ENCODE peak calls at places on chromosome 21, in seven cellular contexts. D is hepatocyte, T is neural progenitor cell, R is PC-3, U is GM23338, F is HCT116, J is GM23248. H is an unnamed sample. For H3K4me1, the result is how much of the 10 kb centered on the place peaks cover.

GRCh38 chr21:35697321-35697808 is 363.0 kb downstream of the SETD4 start:
- DNase-seq in T (no peak), R (no peak), F (no peak), J (peak), U (no peak), D (peak), H (peak)

GRCh38 chr21:28538987-28539622 is 453.6 kb downstream of the LTN1 start:
- DNase-seq in F (no peak), D (no peak), U (no peak), J (peak), R (peak), T (no peak), H (no peak)

GRCh38 chr21:15966216-15966615 is 236.4 kb downstream of the USP25 start:
- DNase-seq in R (no peak), T (no peak), D (no peak), J (no peak), U (no peak), F (no peak), H (no peak)

GRCh38 chr21:29299046-29299905 is 554 bp downstream of the BACH1 start:
- DNase-seq in D (peak), U (peak), F (no peak), J (peak), R (peak), T (peak), H (peak)

GRCh38 chr21:34535886-34536285 is 23.9 kb upstream of the KCNE1 start:
- DNase-seq in F (no peak), D (no peak), R (no peak), J (no peak), U (no peak), T (no peak), H (no peak)

GRCh38 chr21:24336491-24336890 is 1270.8 kb downstream of the MRPL39 start:
- DNase-seq in R (no peak), T (no peak), F (no peak), D (no peak), U (no peak), J (no peak), H (no peak)

GRCh38 chr21:39659070-39659815 is 46.5 kb downstream of the B3GALT5 start:
- DNase-seq in J (no peak), F (no peak), T (no peak), R (no peak), D (no peak), U (no peak), H (peak)

GRCh38 chr21:37531402-37532042 is 164.9 kb downstream of the DYRK1A start:
- DNase-seq in D (no peak), U (no peak), R (peak), F (no peak), T (peak), J (peak), H (no peak)

GRCh38 chr21:34187935-34188334 is 114.6 kb downstream of the MRPS6 start:
- DNase-seq in D (no peak), U (no peak), R (no peak), F (no peak), T (no peak), J (peak), H (no peak)

GRCh38 chr21:30434033-30434631 is 4.1 kb downstream of the KRTAP13-4 start:
- DNase-seq in U (peak), T (peak), R (peak), D (peak), F (no peak), J (peak), H (peak)

GRCh38 chr21:29189358-29189757 is 58.9 kb downstream of the MAP3K7CL start:
- DNase-seq in J (peak), D (no peak), R (no peak), U (no peak), F (no peak), T (no peak), H (no peak)

GRCh38 chr21:26115346-26115745 is 55.2 kb downstream of the APP start:
- DNase-seq in D (no peak), J (no peak), F (no peak), T (no peak), U (no peak), R (peak), H (no peak)

GRCh38 chr21:16993416-16994044 is 519.3 kb upstream of the CXADR start:
- DNase-seq in R (no peak), F (no peak), J (no peak), T (no peak), D (no peak), U (no peak), H (no peak)

GRCh38 chr21:18677632-18678031 is 274.0 kb upstream of the TMPRSS15 start:
- DNase-seq in F (no peak), U (no peak), T (no peak), R (no peak), D (no peak), J (no peak), H (no peak)

GRCh38 chr21:35171385-35171784 is 122.3 kb upstream of the RUNX1 start:
- DNase-seq in D (no peak), J (no peak), T (no peak), U (no peak), F (no peak), R (no peak), H (no peak)

GRCh38 chr21:34969431-34970036 is 79.6 kb downstream of the RUNX1 start:
- DNase-seq in D (no peak), R (no peak), F (no peak), T (no peak), J (no peak), U (no peak), H (no peak)

GRCh38 chr21:38769253-38769780 is 36.4 kb upstream of the ETS2 start:
- DNase-seq in R (peak), D (peak), U (no peak), T (peak), F (no peak), J (peak), H (no peak)

GRCh38 chr21:26756491-26757159 is 88.6 kb downstream of the ADAMTS1 start:
- DNase-seq in R (no peak), D (no peak), F (no peak), T (no peak), J (peak), U (no peak), H (no peak)

GRCh38 chr21:26140185-26140584 is 30.4 kb downstream of the APP start:
- DNase-seq in R (peak), T (no peak), U (no peak), D (peak), J (peak), F (peak), H (no peak)

GRCh38 chr21:35933466-35933865 is 126.9 kb downstream of the SETD4 start:
- DNase-seq in R (peak), U (peak), D (peak), J (peak), F (peak), T (peak), H (no peak)

GRCh38 chr21:38505654-38506523 is 7.6 kb upstream of the ERG start:
- DNase-seq in J (peak), D (peak), R (peak), T (peak), U (peak), F (peak), H (peak)

DNA sequence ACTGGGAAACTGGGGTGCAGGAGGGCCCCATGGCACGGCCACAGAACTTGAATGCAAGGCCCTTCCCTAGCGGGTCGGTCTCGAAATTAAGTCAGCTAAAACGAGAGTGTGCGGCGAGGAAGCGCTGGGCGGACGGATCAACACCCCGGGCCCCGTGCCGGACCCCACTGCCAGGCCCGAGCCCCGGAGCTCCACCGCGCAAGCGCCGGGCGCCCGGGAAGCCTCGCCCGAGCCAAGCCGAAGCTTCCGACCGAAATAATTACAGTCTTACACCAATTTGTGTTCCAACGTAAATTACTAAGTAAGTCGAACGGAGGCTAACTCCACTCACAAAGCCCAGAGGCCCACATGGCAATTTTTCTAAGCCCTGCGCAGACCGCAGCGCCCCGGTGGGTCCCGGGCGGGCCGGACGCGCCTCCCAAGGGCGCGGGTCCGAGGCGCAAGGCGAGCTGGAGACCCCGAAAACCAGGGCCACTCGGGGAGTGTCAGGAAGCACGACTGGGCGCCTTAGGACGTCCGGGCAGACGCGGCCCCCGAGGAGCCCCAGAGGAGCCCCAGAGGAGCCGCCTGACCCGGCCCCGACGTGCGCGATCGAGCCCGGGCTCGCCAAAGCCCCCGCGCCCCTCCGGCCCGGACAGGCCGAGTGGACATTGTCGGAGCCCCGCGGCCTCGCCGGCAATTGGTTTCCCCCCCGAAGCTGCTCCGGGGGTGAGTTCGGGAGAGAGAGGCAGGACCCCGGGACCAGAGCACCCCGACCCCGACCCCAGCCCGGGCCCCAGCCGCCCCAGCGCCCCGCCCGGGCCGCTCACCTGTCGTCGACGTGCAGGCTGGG is 585 bp downstream of the RIPK4 start:
- DNase-seq in R (no peak), D (no peak), J (peak), U (no peak), T (peak), F (no peak), H (no peak)
- H3K4me1 ChIP-seq in R (half or more), D (under half), J (under half), U (half or more), T (half or more), F (half or more), H (under half)

GRCh38 chr21:44711327-44712202 is at the start of gene TSPEAR:
- DNase-seq in T (peak), U (peak), R (no peak), J (no peak), D (peak), F (no peak), H (no peak)
- TF ChIP-seq EZH2 in T (peak), U (peak), R (no peak), J (no peak), D (no peak), F (no peak), H (no peak)

GRCh38 chr21:45262616-45263015 is 25.1 kb downstream of the POFUT2 start:
- DNase-seq in J (no peak), U (no peak), R (no peak), F (no peak), D (no peak), T (no peak), H (no peak)
- TF ChIP-seq EZH2phosphoT487 in J (no peak), U (no peak), R (no peak), F (no peak), D (no peak), T (no peak), H (no peak)

GRCh38 chr21:42463861-42464515 is 32.0 kb downstream of the RSPH1 start:
- DNase-seq in R (peak), F (peak), J (peak), D (no peak), U (peak), T (no peak), H (peak)
- H3K4me1 ChIP-seq in R (under half), F (under half), J (under half), D (under half), U (under half), T (under half), H (half or more)